ENCODE peak calls at places on chromosomes 12 and 14, in seven cellular contexts. J, H, F, A, L, R and T are unnamed samples.

GRCh38 chr14:101927859-101928258 is 36.5 kb upstream of the DYNC1H1 start:
- DNase-seq in F (peak), R (no peak), A (peak), H (no peak), J (peak), L (peak), T (no peak)

GRCh38 chr12:130194154-130194553 is 31.9 kb downstream of the FZD10 start:
- DNase-seq in A (no peak), L (no peak), J (no peak), R (no peak), H (no peak), F (no peak), T (no peak)

GRCh38 chr12:3698218-3698974 is 54.5 kb downstream of the CRACR2A start:
- DNase-seq in J (no peak), H (no peak), A (no peak), R (no peak), L (no peak), F (no peak), T (peak)

GRCh38 chr12:120999191-121000120 is 16.8 kb downstream of the C12orf43 start:
- DNase-seq in R (no peak), L (peak), A (no peak), H (no peak), J (no peak), F (no peak), T (no peak)

GRCh38 chr14:64630778-64631177 is 73.4 kb upstream of the PLEKHG3 start:
- DNase-seq in A (no peak), R (no peak), L (no peak), J (no peak), F (no peak), H (no peak), T (no peak)

GRCh38 chr12:120119395-120119973 is 2.9 kb upstream of the RAB35 start:
- DNase-seq in J (no peak), F (no peak), H (no peak), A (no peak), R (no peak), L (no peak), T (no peak)

GRCh38 chr14:64848239-64848638 is 31.5 kb downstream of the SPTB start:
- DNase-seq in F (no peak), J (no peak), R (no peak), L (no peak), A (no peak), H (no peak), T (no peak)

GRCh38 chr14:45757655-45758054 is 504.7 kb upstream of the MIS18BP1 start:
- DNase-seq in H (no peak), J (no peak), F (no peak), R (no peak), A (no peak), L (no peak), T (no peak)

GRCh38 chr12:70920251-70920851 is at the start of gene PTPRR:
- DNase-seq in J (no peak), A (no peak), H (no peak), F (no peak), R (no peak), L (no peak), T (no peak)

GRCh38 chr12:121602766-121603165 is 21.9 kb upstream of the KDM2B start:
- DNase-seq in L (no peak), H (no peak), R (no peak), A (no peak), F (no peak), J (no peak), T (no peak)

GRCh38 chr12:11143352-11143751 is 8.9 kb upstream of the TAS2R30 start:
- DNase-seq in A (no peak), L (no peak), J (no peak), F (no peak), R (no peak), H (no peak), T (no peak)

GRCh38 chr12:70645494-70646317 is 8.5 kb upstream of the PTPRB start:
- DNase-seq in F (no peak), L (peak), J (no peak), H (no peak), A (peak), R (peak), T (peak)

GRCh38 chr12:19894803-19895202 is 455.5 kb downstream of the AEBP2 start:
- DNase-seq in J (no peak), H (no peak), R (no peak), A (no peak), F (no peak), L (no peak), T (no peak)

GRCh38 chr12:124423683-124424515 is 129.0 kb downstream of the RFLNA start:
- DNase-seq in L (no peak), A (no peak), H (no peak), R (no peak), F (no peak), J (no peak), T (no peak)

GRCh38 chr12:1810201-1810930 is 10.0 kb upstream of the LRTM2 start:
- DNase-seq in H (no peak), J (no peak), A (no peak), R (no peak), L (peak), F (no peak), T (no peak)

GRCh38 chr12:117063162-117063911 is 35.9 kb downstream of the TESC start:
- DNase-seq in R (no peak), J (no peak), H (no peak), A (peak), L (peak), F (peak), T (no peak)

GRCh38 chr12:59708059-59708458 is 112.2 kb downstream of the SLC16A7 start:
- DNase-seq in A (no peak), H (no peak), L (no peak), R (peak), J (no peak), F (no peak), T (no peak)

GRCh38 chr12:6080149-6081045 is 44.1 kb downstream of the VWF start:
- DNase-seq in L (peak), R (no peak), J (no peak), A (no peak), H (peak), F (no peak), T (no peak)

GRCh38 chr14:68211421-68211820 is 391.8 kb downstream of the RAD51B start:
- DNase-seq in A (no peak), F (no peak), J (no peak), L (no peak), H (no peak), R (no peak), T (no peak)

GRCh38 chr14:51398898-51399297 is 158.9 kb downstream of the TMX1 start:
- DNase-seq in R (no peak), H (no peak), J (no peak), L (no peak), F (no peak), A (no peak), T (no peak)

GRCh38 chr14:21965042-21965441 is 291.4 kb upstream of the OR4E1 start:
- DNase-seq in F (no peak), J (no peak), L (no peak), H (no peak), R (no peak), A (no peak), T (no peak)

GRCh38 chr12:89157413-89157812 is 194.9 kb downstream of the DUSP6 start:
- DNase-seq in R (no peak), J (no peak), L (no peak), F (no peak), H (no peak), A (no peak), T (no peak)

GRCh38 chr14:69624131-69624530 is 12.7 kb downstream of the SUSD6 start:
- DNase-seq in J (no peak), H (no peak), F (no peak), L (no peak), R (no peak), A (no peak), T (no peak)

GRCh38 chr12:52054231-52054837 is 3.1 kb downstream of the NR4A1 start:
- DNase-seq in J (no peak), A (no peak), R (no peak), L (peak), F (no peak), H (no peak), T (no peak)

GRCh38 chr14:54893151-54893760 is 9.4 kb downstream of the GCH1 start:
- DNase-seq in F (no peak), L (no peak), R (peak), H (no peak), J (no peak), A (peak), T (no peak)

GRCh38 chr12:81758421-81759214 is 532 bp downstream of the PPFIA2 start:
- DNase-seq in L (peak), A (no peak), R (no peak), H (no peak), J (no peak), F (no peak), T (no peak)

GRCh38 chr12:28032811-28033537 is 60.4 kb upstream of the PTHLH start:
- DNase-seq in F (no peak), L (no peak), R (no peak), H (no peak), J (no peak), A (no peak), T (no peak)

GRCh38 chr14:77200406-77200985 is 18.9 kb downstream of the TMEM63C start:
- DNase-seq in J (no peak), A (no peak), R (no peak), F (no peak), H (peak), L (peak), T (no peak)

GRCh38 chr12:30753761-30754382 is 879 bp downstream of the CAPRIN2 start:
- DNase-seq in J (no peak), A (peak), R (no peak), F (no peak), L (no peak), H (no peak), T (no peak)

GRCh38 chr14:95472819-95473251 is 43.6 kb downstream of the SYNE3 start:
- DNase-seq in F (no peak), H (no peak), J (no peak), L (no peak), R (no peak), A (no peak), T (no peak)

GRCh38 chr12:69879007-69879960 is 54.3 kb downstream of the MYRFL start:
- DNase-seq in J (no peak), A (peak), R (peak), L (peak), H (peak), F (peak), T (peak)

DNA sequence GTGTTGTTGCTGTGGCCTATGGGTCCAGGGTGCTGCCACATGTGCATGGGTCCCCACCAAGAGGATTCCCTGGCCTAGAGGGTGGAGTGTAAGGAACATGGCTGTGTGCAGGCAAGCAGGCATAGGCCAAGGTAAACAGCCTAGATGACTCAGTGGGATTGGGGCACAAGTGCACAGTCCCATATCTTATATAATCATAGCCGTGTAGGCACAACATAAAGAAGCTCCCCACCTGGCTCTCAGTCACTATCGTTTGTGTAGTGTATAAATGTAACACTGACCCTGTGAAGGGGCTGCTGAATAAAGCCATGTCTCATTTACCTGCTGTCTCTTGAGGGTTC is 15.7 kb upstream of the RNASE12 start:
- DNase-seq in A (no peak), L (no peak), F (no peak), J (no peak), R (no peak), H (no peak), T (no peak)
- TF ChIP-seq POLR2AphosphoS5 in A (no peak), L (no peak), F (no peak), J (no peak), R (no peak), H (no peak), T (no peak)

GRCh38 chr14:88044782-88045446 is 40.0 kb downstream of the GPR65 start:
- DNase-seq in J (no peak), A (no peak), F (no peak), H (no peak), R (no peak), L (no peak), T (no peak)
- H3K27ac ChIP-seq in J (no peak), A (no peak), F (no peak), H (no peak), R (no peak), L (peak), T (no peak)

GRCh38 chr12:40565029-40565633 is 127.1 kb upstream of the CNTN1 start:
- DNase-seq in L (no peak), A (no peak), H (no peak), J (no peak), F (no peak), R (no peak), T (no peak)
- TF ChIP-seq CTCF in L (no peak), A (no peak), H (no peak), J (no peak), F (no peak), R (no peak), T (no peak)

GRCh38 chr14:104967414-104968152 is 10.6 kb downstream of the AHNAK2 start:
- DNase-seq in R (no peak), J (peak), F (no peak), A (peak), L (peak), H (no peak), T (peak)
- TF ChIP-seq POLR2AphosphoS5 in R (no peak), J (peak), F (no peak), A (no peak), L (no peak), H (peak), T (peak)

DNA sequence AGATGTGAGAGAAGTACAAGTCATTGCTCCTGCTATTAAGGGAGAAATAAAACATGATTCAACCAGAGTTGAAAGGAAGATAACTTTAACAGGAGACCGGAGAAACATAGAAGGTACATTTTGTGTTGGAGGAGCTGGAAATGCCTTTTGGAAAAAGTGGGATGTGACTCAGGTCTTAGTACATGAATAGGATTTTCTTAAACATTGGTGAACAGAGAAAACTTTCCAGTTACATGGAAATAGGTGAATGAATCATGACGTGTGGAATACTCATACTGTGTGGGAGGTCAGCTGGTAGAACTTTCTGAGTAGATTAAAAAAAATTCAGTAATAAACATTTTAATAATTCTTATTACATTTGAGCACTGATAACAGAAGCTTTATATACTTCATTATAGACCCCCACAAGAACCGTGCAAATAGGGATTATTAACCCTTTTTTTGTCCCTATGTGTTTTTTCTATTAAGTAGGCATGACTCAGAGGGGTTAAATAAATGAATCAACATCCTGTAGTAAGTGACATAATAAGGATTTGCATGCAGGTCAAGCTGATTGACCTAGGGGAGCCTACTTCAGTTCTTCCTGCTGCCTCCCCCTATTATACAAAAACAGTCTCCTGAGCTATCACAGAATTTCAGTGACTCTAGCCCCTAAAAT is 710.5 kb downstream of the NOVA1 start:
- DNase-seq in A (no peak), J (no peak), F (no peak), R (no peak), L (no peak), H (no peak), T (no peak)
- H3K27ac ChIP-seq in A (no peak), J (no peak), F (no peak), R (no peak), L (no peak), H (no peak), T (no peak)

GRCh38 chr12:94377599-94377998 is 82.1 kb downstream of the CEP83 start:
- DNase-seq in A (no peak), F (no peak), H (no peak), L (no peak), R (no peak), J (no peak), T (no peak)

GRCh38 chr12:94379479-94380113 is 80.1 kb downstream of the CEP83 start:
- DNase-seq in H (no peak), R (no peak), F (no peak), L (no peak), J (no peak), A (no peak), T (no peak)

GRCh38 chr12:94372379-94372930 is 87.2 kb downstream of the CEP83 start:
- DNase-seq in J (no peak), L (no peak), H (no peak), A (no peak), R (no peak), F (no peak), T (no peak)

GRCh38 chr12:94374124-94374523 is 85.5 kb downstream of the CEP83 start:
- DNase-seq in H (no peak), L (no peak), A (no peak), R (no peak), F (no peak), J (no peak), T (no peak)
- TF ChIP-seq CTCF in H (no peak), L (no peak), A (no peak), R (no peak), F (no peak), J (no peak), T (no peak)

GRCh38 chr12:63034601-63035000 is 99.7 kb upstream of the PPM1H start:
- DNase-seq in L (no peak), F (no peak), A (no peak), J (no peak), R (no peak), H (no peak), T (no peak)

GRCh38 chr12:63028951-63029350 is 94.0 kb upstream of the PPM1H start:
- DNase-seq in A (no peak), J (no peak), H (no peak), L (no peak), F (no peak), R (no peak), T (no peak)

GRCh38 chr12:63023926-63024325 is 89.0 kb upstream of the PPM1H start:
- DNase-seq in J (no peak), L (no peak), H (no peak), F (no peak), R (no peak), A (no peak), T (no peak)

GRCh38 chr12:63029676-63030075 is 94.7 kb upstream of the PPM1H start:
- DNase-seq in L (no peak), J (no peak), H (no peak), A (no peak), R (no peak), F (no peak), T (no peak)
- TF ChIP-seq POLR2AphosphoS5 in L (no peak), J (no peak), H (no peak), A (no peak), R (no peak), F (no peak), T (no peak)

DNA sequence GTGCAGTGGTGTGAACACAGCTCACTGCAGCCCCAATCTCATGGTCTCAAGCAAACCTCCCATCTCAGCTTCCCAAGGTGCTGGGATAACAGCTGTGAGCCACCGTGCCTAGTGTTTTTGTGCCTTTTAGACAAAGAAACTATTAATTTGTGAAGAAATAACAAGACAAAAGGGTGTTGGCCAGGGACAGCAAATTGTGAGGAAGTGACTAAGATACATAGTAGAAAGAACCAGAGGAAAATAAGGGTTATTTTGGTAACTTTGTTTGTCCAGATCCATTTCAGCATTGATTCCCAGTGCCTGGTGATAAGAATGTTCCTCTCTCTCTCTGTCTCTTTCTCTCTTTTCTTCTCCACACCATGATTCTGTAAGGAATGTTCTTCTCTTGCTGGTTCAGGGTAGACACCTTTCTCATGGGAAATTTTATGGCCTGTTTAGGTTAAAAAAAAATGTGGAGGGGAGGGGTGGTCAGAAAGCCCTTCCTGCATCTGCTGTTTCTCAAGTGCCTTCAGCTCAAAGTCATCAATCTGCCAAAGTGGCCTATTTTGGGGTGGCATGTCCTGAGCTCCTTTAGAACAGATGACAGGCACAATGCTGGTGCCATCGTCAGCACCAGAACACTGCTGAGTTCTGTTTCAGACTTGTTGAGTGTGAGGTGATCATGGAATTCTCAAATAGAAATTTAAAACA is 184.4 kb upstream of the EEA1 start:
- DNase-seq in H (no peak), L (no peak), J (no peak), A (no peak), R (no peak), F (no peak), T (no peak)
- H3K27ac ChIP-seq in H (no peak), L (no peak), J (no peak), A (no peak), R (no peak), F (no peak), T (no peak)